ENCODE peak calls at places on chromosomes 5 and 9, in six cellular contexts. O is brain microvascular endothelial cell, M is aorta, H is mesendoderm, Q is ovary, I is GM23338. A is an unnamed sample.

GRCh38 chr9:82601272-82601835 is 461.6 kb downstream of the RASEF start:
- DNase-seq in O (peak; percentile 33), M (no peak), H (no peak), Q (no peak), I (no peak), A (peak; percentile 78)

GRCh38 chr5:139670369-139671095 is 22.4 kb downstream of the CXXC5 start:
- DNase-seq in O (no peak), M (no peak), H (no peak), Q (no peak), I (no peak), A (peak; percentile 47)

GRCh38 chr5:58450811-58451629 is 8.9 kb downstream of the PLK2 start:
- DNase-seq in O (no peak), M (no peak), H (no peak), Q (no peak), I (no peak), A (no peak)

GRCh38 chr9:4277531-4277991 is 22.3 kb downstream of the GLIS3 start:
- DNase-seq in O (no peak), M (no peak), H (no peak), Q (no peak), I (peak; percentile 18), A (peak; percentile 43)

GRCh38 chr5:68225188-68225910 is 9.8 kb downstream of the PIK3R1 start:
- DNase-seq in O (peak; percentile 84), M (peak; percentile 63), H (no peak), Q (no peak), I (no peak), A (peak; percentile 91)

GRCh38 chr5:179217356-179217755 is 127.9 kb downstream of the ADAMTS2 start:
- DNase-seq in O (no peak), M (no peak), H (no peak), Q (no peak), I (no peak), A (no peak)

GRCh38 chr5:4942831-4943178 is 197.3 kb upstream of the ADAMTS16 start:
- DNase-seq in O (no peak), M (no peak), H (peak; percentile 26), Q (no peak), I (peak; percentile 54), A (no peak)

GRCh38 chr9:95023217-95024003 is 294.1 kb downstream of the FANCC start:
- DNase-seq in O (peak; percentile 88), M (peak; percentile 68), H (no peak), Q (no peak), I (no peak), A (peak; percentile 75)

GRCh38 chr9:95587071-95587964 is 70.5 kb upstream of the PTCH1 start:
- DNase-seq in O (no peak), M (no peak), H (no peak), Q (no peak), I (no peak), A (no peak)

GRCh38 chr9:33661186-33661585 is 134.2 kb upstream of the PRSS3 start:
- DNase-seq in O (no peak), M (no peak), H (no peak), Q (no peak), I (no peak), A (peak; percentile 9)

GRCh38 chr5:96023518-96023917 is 61.9 kb upstream of the ELL2 start:
- DNase-seq in O (no peak), M (no peak), H (peak; percentile 20), Q (no peak), I (no peak), A (peak; percentile 75)

GRCh38 chr9:95494416-95495371 is 22.1 kb downstream of the PTCH1 start:
- DNase-seq in O (no peak), M (no peak), H (peak; percentile 43), Q (no peak), I (peak; percentile 70), A (no peak)

GRCh38 chr5:138054863-138055558 is 22.1 kb upstream of the FAM13B start:
- DNase-seq in O (peak; percentile 14), M (no peak), H (peak; percentile 32), Q (no peak), I (peak; percentile 56), A (no peak)

GRCh38 chr9:126205260-126205659 is 121.4 kb upstream of the MVB12B start:
- DNase-seq in O (no peak), M (no peak), H (no peak), Q (no peak), I (no peak), A (no peak)

GRCh38 chr9:126204708-126205225 is 121.9 kb upstream of the MVB12B start:
- DNase-seq in O (no peak), M (no peak), H (no peak), Q (no peak), I (no peak), A (no peak)

GRCh38 chr9:126206099-126206498 is 120.5 kb upstream of the MVB12B start:
- DNase-seq in O (no peak), M (no peak), H (no peak), Q (no peak), I (no peak), A (no peak)

GRCh38 chr9:126203313-126203712 is 123.3 kb upstream of the MVB12B start:
- DNase-seq in O (no peak), M (no peak), H (peak; percentile 37), Q (no peak), I (peak; percentile 34), A (no peak)

GRCh38 chr9:126204197-126204596 is 122.4 kb upstream of the MVB12B start:
- DNase-seq in O (no peak), M (no peak), H (no peak), Q (no peak), I (no peak), A (no peak)
- H3K36me3 ChIP-seq in O (no peaks in the 10 kb centered on the region), M (no peaks in the 10 kb centered on the region), H (no peaks in the 10 kb centered on the region), Q (no peaks in the 10 kb centered on the region), I (no peaks in the 10 kb centered on the region), A (no peaks in the 10 kb centered on the region)

DNA sequence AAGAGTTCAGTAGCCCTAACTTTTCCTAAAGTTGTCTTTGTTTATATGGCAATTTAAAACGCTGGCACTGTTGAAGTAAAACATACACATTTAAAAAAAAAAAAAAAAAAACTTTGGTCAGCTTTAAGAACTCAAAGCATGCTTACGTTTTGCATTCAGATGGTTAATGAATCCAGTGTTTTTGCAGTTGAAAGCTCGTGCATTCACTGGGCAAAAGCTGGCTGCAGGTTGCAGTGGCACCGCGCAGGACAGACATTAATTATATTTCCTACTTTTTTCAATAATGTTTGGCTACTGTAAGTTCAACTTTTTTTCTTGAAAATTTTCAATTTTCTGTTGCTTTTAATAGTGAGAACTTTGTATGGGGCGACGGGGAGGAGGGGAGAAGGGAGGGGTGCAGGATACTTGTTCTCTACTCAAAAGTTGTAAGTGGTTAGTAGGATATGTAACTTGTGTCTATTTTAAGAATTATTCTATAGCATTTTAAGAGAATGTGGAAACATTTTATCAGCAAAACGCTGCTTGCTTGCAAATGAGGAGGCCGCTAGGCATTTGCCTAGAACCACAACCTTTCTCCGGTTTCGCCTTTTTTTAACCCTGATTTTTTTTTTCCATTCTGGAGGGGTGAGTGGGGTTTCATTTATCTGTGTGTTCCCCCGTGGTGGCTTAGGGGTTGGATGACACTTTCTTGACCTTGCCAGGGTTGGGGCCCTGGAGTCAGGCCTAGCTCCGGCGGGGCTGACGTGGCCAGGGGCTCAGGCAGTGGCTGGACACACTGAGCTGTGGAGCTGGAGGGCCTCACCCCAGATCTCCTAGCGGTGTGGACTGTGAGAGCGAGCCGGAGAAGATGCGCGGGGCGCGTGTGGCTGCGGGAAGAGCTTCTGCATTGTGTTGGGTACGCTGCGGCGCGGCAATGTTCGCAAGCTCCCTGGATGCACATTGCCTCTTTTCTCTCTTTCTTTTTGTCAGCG is 4.2 kb downstream of the NR2F1 start:
- DNase-seq in O (no peak), M (no peak), H (no peak), Q (no peak), I (peak; percentile 49), A (no peak)
- H3K4me3 ChIP-seq in O (peak overlapping the region; percentile 68), M (no peak overlapping the region), H (no peak overlapping the region), Q (peak overlapping the region; percentile 12), I (no peak overlapping the region), A (peak overlapping the region; percentile 93)

GRCh38 chr5:1506242-1507015 is 17.3 kb downstream of the LPCAT1 start:
- DNase-seq in O (no peak), M (peak; percentile 42), H (no peak), Q (no peak), I (no peak), A (no peak)
- H3K36me3 ChIP-seq in O (peaks cover 7% of the 10 kb centered on the region), M (no peaks in the 10 kb centered on the region), H (peaks cover 5% of the 10 kb centered on the region), Q (no peaks in the 10 kb centered on the region), I (no peaks in the 10 kb centered on the region), A (peaks cover 9% of the 10 kb centered on the region)

GRCh38 chr9:38180631-38181030 is 111.6 kb upstream of the SHB start:
- DNase-seq in O (no peak), M (no peak), H (no peak), Q (no peak), I (no peak), A (no peak)

GRCh38 chr9:38181866-38182265 is 112.8 kb upstream of the SHB start:
- DNase-seq in O (no peak), M (no peak), H (no peak), Q (no peak), I (no peak), A (no peak)

GRCh38 chr9:38181216-38181615 is 112.2 kb upstream of the SHB start:
- DNase-seq in O (no peak), M (no peak), H (no peak), Q (no peak), I (no peak), A (no peak)

GRCh38 chr9:38183994-38184568 is 115.1 kb upstream of the SHB start:
- DNase-seq in O (no peak), M (no peak), H (peak; percentile 16), Q (no peak), I (peak; percentile 52), A (no peak)

DNA sequence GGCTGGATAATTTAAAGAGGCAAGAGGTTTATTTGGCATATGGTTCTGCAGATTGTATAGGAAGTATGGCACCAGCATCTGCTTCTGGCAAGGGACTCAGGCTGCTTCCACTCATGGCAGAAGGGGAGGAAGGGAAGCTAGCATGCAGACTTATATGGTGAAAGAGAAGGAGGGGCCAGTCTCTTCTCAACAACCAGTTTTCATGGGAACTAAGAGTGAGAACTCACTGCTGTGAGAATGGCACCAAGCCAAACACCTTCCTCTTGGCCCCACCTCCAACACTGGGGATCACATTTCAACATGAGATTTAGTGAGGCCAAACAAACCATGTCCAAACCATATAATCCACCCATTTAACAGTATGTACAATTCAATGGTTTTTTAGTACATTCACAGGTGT is 113.3 kb upstream of the SHB start:
- DNase-seq in O (no peak), M (no peak), H (no peak), Q (no peak), I (no peak), A (no peak)
- H3K4me3 ChIP-seq in O (no peak overlapping the region), M (no peak overlapping the region), H (no peak overlapping the region), Q (no peak overlapping the region), I (no peak overlapping the region), A (no peak overlapping the region)

GRCh38 chr5:65544473-65544872 is 18.5 kb downstream of the CENPK start:
- DNase-seq in O (no peak), M (no peak), H (no peak), Q (no peak), I (no peak), A (no peak)

GRCh38 chr5:65548281-65548680 is 14.7 kb downstream of the CENPK start:
- DNase-seq in O (no peak), M (no peak), H (no peak), Q (no peak), I (no peak), A (no peak)

DNA sequence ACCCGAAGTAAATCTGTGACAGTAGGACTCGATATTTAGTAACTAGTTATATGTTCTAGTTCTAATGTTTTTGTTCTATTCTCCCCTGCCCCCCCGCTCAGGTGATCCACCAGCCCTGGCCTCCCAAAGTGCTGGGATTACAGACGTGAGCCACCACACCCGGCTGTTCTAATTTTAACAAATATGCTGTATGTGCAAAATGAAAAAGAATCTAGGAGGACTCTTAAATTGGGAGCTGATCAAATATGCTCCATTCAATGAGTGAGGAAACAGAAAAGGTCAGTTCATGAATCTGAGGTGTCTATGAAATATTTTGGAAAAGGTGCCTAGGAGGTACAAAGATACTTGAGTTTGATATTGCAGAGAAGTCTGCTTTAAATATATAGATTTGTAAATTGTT is 16.8 kb downstream of the CENPK start:
- DNase-seq in O (no peak), M (no peak), H (no peak), Q (no peak), I (no peak), A (no peak)
- H3K36me3 ChIP-seq in O (no peaks in the 10 kb centered on the region), M (no peaks in the 10 kb centered on the region), H (peaks cover 4% of the 10 kb centered on the region), Q (no peaks in the 10 kb centered on the region), I (peaks cover 16% of the 10 kb centered on the region), A (no peaks in the 10 kb centered on the region)